ENCODE peak calls at places on chromosome 11, in ten cellular contexts. X is NCI-H510A treated with DMSO at 0.1 percent for 48 hours; Q is effector memory CD8-positive, alpha-beta T cell; D is psoas muscle; Y is NB4; E is HEK293T; A is stomach; B is glomerular endothelial cell; M is non-pigmented ciliary epithelial cell; V is activated CD8-positive, alpha-beta memory T cell treated with anti-CD3 and anti-CD28 coated beads for 4 hours. Z is an unnamed sample.

GRCh38 chr11:68090287-68090686 is 30.9 kb downstream of the CHKA start:
- DNase-seq in B (no peak), Q (no peak), X (no peak), M (no peak), Y (no peak), E (no peak), A (no peak), D (no peak), V (no peak), Z (no peak)

GRCh38 chr11:117929568-117930207 is 486 bp upstream of the TMPRSS13 start:
- DNase-seq in B (no peak), X (no peak), A (no peak), Y (no peak), E (no peak), V (no peak), M (no peak), Q (no peak), D (no peak), Z (no peak)

GRCh38 chr11:100328626-100329340 is 358.3 kb upstream of the ARHGAP42 start:
- DNase-seq in A (no peak), E (no peak), B (no peak), D (no peak), X (no peak), Y (no peak), V (no peak), M (no peak), Q (no peak), Z (no peak)

GRCh38 chr11:94909371-94909820 is 64.0 kb downstream of the CWC15 start:
- DNase-seq in A (no peak), B (no peak), D (no peak), M (no peak), Y (no peak), V (no peak), X (no peak), Q (no peak), E (no peak), Z (no peak)

GRCh38 chr11:36558511-36559413 is 9.0 kb upstream of the RAG1 start:
- DNase-seq in V (no peak), B (no peak), Y (no peak), D (no peak), A (no peak), X (no peak), E (no peak), Q (no peak), M (no peak), Z (no peak)

GRCh38 chr11:68028802-68029475 is 1.5 kb upstream of the NDUFS8 start:
- DNase-seq in M (no peak), V (no peak), D (no peak), B (no peak), A (no peak), E (no peak), Q (no peak), X (no peak), Y (peak; percentile 73), Z (no peak)

GRCh38 chr11:57675176-57675941 is 7.4 kb downstream of the ZDHHC5 start:
- DNase-seq in E (no peak), A (no peak), D (no peak), B (no peak), M (no peak), Q (no peak), X (peak; percentile 24), Y (no peak), V (no peak), Z (no peak)

GRCh38 chr11:65541093-65542010 is 16.5 kb downstream of the SCYL1 start:
- DNase-seq in Q (no peak), M (no peak), Y (no peak), E (no peak), X (peak; percentile 70), A (no peak), D (no peak), V (no peak), B (no peak), Z (no peak)

GRCh38 chr11:117809236-117810055 is 12.4 kb upstream of the DSCAML1 start:
- DNase-seq in Q (no peak), X (peak; percentile 83), B (no peak), V (no peak), E (peak; percentile 72), A (peak; percentile 60), D (peak; percentile 63), M (no peak), Y (peak; percentile 72), Z (no peak)

GRCh38 chr11:131928992-131929391 is 558.6 kb downstream of the NTM start:
- DNase-seq in D (no peak), E (no peak), V (no peak), Q (no peak), Y (peak; percentile 79), M (no peak), B (no peak), A (no peak), X (no peak), Z (no peak)

GRCh38 chr11:44833869-44834452 is 107.2 kb downstream of the TSPAN18 start:
- DNase-seq in A (no peak), X (no peak), V (no peak), B (no peak), Q (no peak), E (no peak), Y (no peak), D (no peak), M (no peak), Z (no peak)

GRCh38 chr11:40388097-40388818 is 1071.2 kb downstream of the LRRC4C start:
- DNase-seq in M (peak; percentile 20), Y (no peak), Q (no peak), E (no peak), X (no peak), V (no peak), B (no peak), A (no peak), D (no peak), Z (no peak)

GRCh38 chr11:12119502-12119901 is 9.1 kb downstream of the MICAL2 start:
- DNase-seq in B (no peak), D (no peak), A (no peak), V (no peak), Q (no peak), X (peak; percentile 77), E (no peak), Y (no peak), M (no peak), Z (no peak)

GRCh38 chr11:10405858-10406592 is 49.0 kb upstream of the AMPD3 start:
- DNase-seq in M (peak; percentile 81), A (peak; percentile 48), Q (peak; percentile 32), D (peak; percentile 53), Y (peak; percentile 89), B (peak; percentile 65), V (peak; percentile 49), E (peak; percentile 78), X (peak; percentile 62), Z (peak; percentile 85)

GRCh38 chr11:35761887-35762286 is 99.3 kb downstream of the TRIM44 start:
- DNase-seq in D (no peak), A (no peak), V (no peak), E (no peak), M (no peak), B (no peak), Y (no peak), X (no peak), Q (no peak), Z (no peak)

GRCh38 chr11:90438069-90438468 is 215.2 kb upstream of the CHORDC1 start:
- DNase-seq in V (no peak), X (no peak), Y (no peak), Q (no peak), B (no peak), M (no peak), A (no peak), E (no peak), D (no peak), Z (no peak)

GRCh38 chr11:11078344-11078743 is 220.5 kb upstream of the ZBED5 start:
- DNase-seq in D (no peak), V (no peak), Q (no peak), B (no peak), M (no peak), Y (no peak), E (no peak), A (no peak), X (no peak), Z (no peak)

GRCh38 chr11:32118025-32118974 is 27.4 kb downstream of the RCN1 start:
- DNase-seq in X (no peak), D (no peak), Y (peak; percentile 42), A (no peak), Q (no peak), V (no peak), B (no peak), M (peak; percentile 30), E (no peak), Z (no peak)

GRCh38 chr11:65565624-65566453 is 4.4 kb upstream of the ZNRD2 start:
- DNase-seq in Y (no peak), M (no peak), Q (peak; percentile 71), A (no peak), V (no peak), E (no peak), B (no peak), D (no peak), X (no peak), Z (no peak)

GRCh38 chr11:46285594-46286033 is 8.2 kb downstream of the CREB3L1 start:
- DNase-seq in E (no peak), M (no peak), Q (no peak), Y (no peak), B (no peak), A (no peak), D (peak; percentile 69), V (no peak), X (no peak), Z (no peak)

GRCh38 chr11:8106679-8107078 is 25.7 kb downstream of the TUB start:
- DNase-seq in D (no peak), E (no peak), X (no peak), A (no peak), Q (no peak), V (no peak), B (no peak), M (no peak), Y (no peak), Z (no peak)

GRCh38 chr11:66119348-66120133 is 49.5 kb downstream of the PACS1 start:
- DNase-seq in M (peak; percentile 93), D (no peak), A (no peak), V (no peak), Y (no peak), Q (no peak), B (no peak), E (no peak), X (peak; percentile 19), Z (no peak)

Z was measured in AML-193.